ENCODE peak calls at places on chromosome 12, in eight cellular contexts. One of them, this sample, is unnamed.

GRCh38 chr12:50581226-50582184 is 76.7 kb downstream of the DIP2B start:
- DNase-seq in ovary: no peak
- DNase-seq in fibroblast of villous mesenchyme: peak
- DNase-seq in activated CD4-positive, CD25-positive, alpha-beta regulatory T cell: no peak
- DNase-seq in GM04504: peak
- DNase-seq in sigmoid colon: no peak
- DNase-seq in amniotic stem cell: no peak
- DNase-seq in hypothalamus: no peak
- DNase-seq in this sample: no peak

GRCh38 chr12:114006482-114007425 is 40.6 kb upstream of the RBM19 start:
- DNase-seq in ovary: no peak
- DNase-seq in fibroblast of villous mesenchyme: no peak
- DNase-seq in activated CD4-positive, CD25-positive, alpha-beta regulatory T cell: no peak
- DNase-seq in GM04504: no peak
- DNase-seq in sigmoid colon: no peak
- DNase-seq in amniotic stem cell: no peak
- DNase-seq in hypothalamus: no peak
- DNase-seq in this sample: no peak

GRCh38 chr12:112549031-112549430 is 130.3 kb downstream of the PTPN11 start:
- DNase-seq in ovary: no peak
- DNase-seq in fibroblast of villous mesenchyme: no peak
- DNase-seq in activated CD4-positive, CD25-positive, alpha-beta regulatory T cell: no peak
- DNase-seq in GM04504: no peak
- DNase-seq in sigmoid colon: no peak
- DNase-seq in amniotic stem cell: no peak
- DNase-seq in hypothalamus: no peak
- DNase-seq in this sample: no peak

GRCh38 chr12:49428652-49429549 is 61.6 kb downstream of the SPATS2 start:
- DNase-seq in ovary: no peak
- DNase-seq in fibroblast of villous mesenchyme: peak
- DNase-seq in activated CD4-positive, CD25-positive, alpha-beta regulatory T cell: no peak
- DNase-seq in GM04504: no peak
- DNase-seq in sigmoid colon: no peak
- DNase-seq in amniotic stem cell: no peak
- DNase-seq in hypothalamus: no peak
- DNase-seq in this sample: no peak

GRCh38 chr12:120584343-120585149 is 3.3 kb upstream of the POP5 start:
- DNase-seq in ovary: peak
- DNase-seq in fibroblast of villous mesenchyme: peak
- DNase-seq in activated CD4-positive, CD25-positive, alpha-beta regulatory T cell: peak
- DNase-seq in GM04504: no peak
- DNase-seq in sigmoid colon: peak
- DNase-seq in amniotic stem cell: no peak
- DNase-seq in hypothalamus: peak
- DNase-seq in this sample: no peak

GRCh38 chr12:102376251-102376747 is 104.1 kb downstream of the IGF1 start:
- DNase-seq in ovary: no peak
- DNase-seq in fibroblast of villous mesenchyme: peak
- DNase-seq in activated CD4-positive, CD25-positive, alpha-beta regulatory T cell: no peak
- DNase-seq in GM04504: no peak
- DNase-seq in sigmoid colon: no peak
- DNase-seq in amniotic stem cell: no peak
- DNase-seq in hypothalamus: no peak
- DNase-seq in this sample: no peak

GRCh38 chr12:49698619-49699545 is 8.3 kb downstream of the FMNL3 start:
- DNase-seq in ovary: no peak
- DNase-seq in fibroblast of villous mesenchyme: peak
- DNase-seq in activated CD4-positive, CD25-positive, alpha-beta regulatory T cell: no peak
- DNase-seq in GM04504: no peak
- DNase-seq in sigmoid colon: peak
- DNase-seq in amniotic stem cell: no peak
- DNase-seq in hypothalamus: no peak
- DNase-seq in this sample: peak

GRCh38 chr12:80064269-80064668 is 35.1 kb upstream of the OTOGL start:
- DNase-seq in ovary: no peak
- DNase-seq in fibroblast of villous mesenchyme: peak
- DNase-seq in activated CD4-positive, CD25-positive, alpha-beta regulatory T cell: no peak
- DNase-seq in GM04504: no peak
- DNase-seq in sigmoid colon: no peak
- DNase-seq in amniotic stem cell: no peak
- DNase-seq in hypothalamus: no peak
- DNase-seq in this sample: no peak

GRCh38 chr12:44876554-44877275 is 600 bp upstream of the NELL2 start:
- DNase-seq in ovary: no peak
- DNase-seq in fibroblast of villous mesenchyme: peak
- DNase-seq in activated CD4-positive, CD25-positive, alpha-beta regulatory T cell: no peak
- DNase-seq in GM04504: no peak
- DNase-seq in sigmoid colon: no peak
- DNase-seq in amniotic stem cell: no peak
- DNase-seq in hypothalamus: peak
- DNase-seq in this sample: no peak

GRCh38 chr12:92553389-92553788 is 149.4 kb upstream of the PLEKHG7 start:
- DNase-seq in ovary: no peak
- DNase-seq in fibroblast of villous mesenchyme: no peak
- DNase-seq in activated CD4-positive, CD25-positive, alpha-beta regulatory T cell: no peak
- DNase-seq in GM04504: no peak
- DNase-seq in sigmoid colon: peak
- DNase-seq in amniotic stem cell: no peak
- DNase-seq in hypothalamus: no peak
- DNase-seq in this sample: no peak

GRCh38 chr12:113862570-113863454 is 103.3 kb downstream of the RBM19 start:
- DNase-seq in ovary: no peak
- DNase-seq in fibroblast of villous mesenchyme: peak
- DNase-seq in activated CD4-positive, CD25-positive, alpha-beta regulatory T cell: no peak
- DNase-seq in GM04504: peak
- DNase-seq in sigmoid colon: no peak
- DNase-seq in amniotic stem cell: peak
- DNase-seq in hypothalamus: no peak
- DNase-seq in this sample: peak

GRCh38 chr12:122886851-122887816 is 8.8 kb downstream of the VPS37B start:
- DNase-seq in ovary: no peak
- DNase-seq in fibroblast of villous mesenchyme: peak
- DNase-seq in activated CD4-positive, CD25-positive, alpha-beta regulatory T cell: no peak
- DNase-seq in GM04504: no peak
- DNase-seq in sigmoid colon: no peak
- DNase-seq in amniotic stem cell: no peak
- DNase-seq in hypothalamus: no peak
- DNase-seq in this sample: peak

GRCh38 chr12:53128780-53129747 is 25.8 kb downstream of the SOAT2 start:
- DNase-seq in ovary: no peak
- DNase-seq in fibroblast of villous mesenchyme: no peak
- DNase-seq in activated CD4-positive, CD25-positive, alpha-beta regulatory T cell: no peak
- DNase-seq in GM04504: no peak
- DNase-seq in sigmoid colon: no peak
- DNase-seq in amniotic stem cell: no peak
- DNase-seq in hypothalamus: no peak
- DNase-seq in this sample: no peak

GRCh38 chr12:52317443-52318052 is 3.6 kb downstream of the KRT83 start:
- DNase-seq in ovary: no peak
- DNase-seq in fibroblast of villous mesenchyme: no peak
- DNase-seq in activated CD4-positive, CD25-positive, alpha-beta regulatory T cell: no peak
- DNase-seq in GM04504: no peak
- DNase-seq in sigmoid colon: no peak
- DNase-seq in amniotic stem cell: no peak
- DNase-seq in hypothalamus: no peak
- DNase-seq in this sample: no peak

GRCh38 chr12:55729592-55730446 is 1.0 kb upstream of the CD63 start:
- DNase-seq in ovary: peak
- DNase-seq in fibroblast of villous mesenchyme: peak
- DNase-seq in activated CD4-positive, CD25-positive, alpha-beta regulatory T cell: no peak
- DNase-seq in GM04504: peak
- DNase-seq in sigmoid colon: peak
- DNase-seq in amniotic stem cell: peak
- DNase-seq in hypothalamus: peak
- DNase-seq in this sample: peak

GRCh38 chr12:124734224-124734788 is 129.4 kb downstream of the SCARB1 start:
- DNase-seq in ovary: no peak
- DNase-seq in fibroblast of villous mesenchyme: peak
- DNase-seq in activated CD4-positive, CD25-positive, alpha-beta regulatory T cell: no peak
- DNase-seq in GM04504: no peak
- DNase-seq in sigmoid colon: no peak
- DNase-seq in amniotic stem cell: no peak
- DNase-seq in hypothalamus: no peak
- DNase-seq in this sample: no peak

GRCh38 chr12:124390442-124391116 is 95.7 kb downstream of the RFLNA start:
- DNase-seq in ovary: no peak
- DNase-seq in fibroblast of villous mesenchyme: peak
- DNase-seq in activated CD4-positive, CD25-positive, alpha-beta regulatory T cell: no peak
- DNase-seq in GM04504: no peak
- DNase-seq in sigmoid colon: peak
- DNase-seq in amniotic stem cell: peak
- DNase-seq in hypothalamus: no peak
- DNase-seq in this sample: no peak

GRCh38 chr12:124684496-124684895 is 117.1 kb upstream of the NCOR2 start:
- DNase-seq in ovary: peak
- DNase-seq in fibroblast of villous mesenchyme: peak
- DNase-seq in activated CD4-positive, CD25-positive, alpha-beta regulatory T cell: no peak
- DNase-seq in GM04504: no peak
- DNase-seq in sigmoid colon: no peak
- DNase-seq in amniotic stem cell: no peak
- DNase-seq in hypothalamus: no peak
- DNase-seq in this sample: no peak

This sample was measured in DND-41.